ENCODE peak calls at places on chromosomes 16 and 17, in ten cellular contexts. T, L, A, Y, V, K, Z, F, D and U are unnamed samples. For H3K4me1 and H3K36me3, the result is how much of the 10 kb centered on the place peaks cover.

GRCh38 chr17:77908501-77908900 is 50.0 kb upstream of the TNRC6C start:
- DNase-seq in T (no peak), L (no peak), A (no peak), Y (no peak), V (no peak), K (no peak), Z (no peak), F (no peak), D (no peak), U (no peak)

GRCh38 chr16:85940214-85940613 is 41.3 kb downstream of the IRF8 start:
- DNase-seq in T (no peak), L (no peak), A (no peak), Y (peak), V (no peak), K (no peak), Z (no peak), F (no peak), D (no peak), U (no peak)

GRCh38 chr17:5563451-5563850 is 20.9 kb downstream of the NLRP1 start:
- DNase-seq in T (no peak), L (peak), A (no peak), Y (no peak), V (no peak), K (no peak), Z (no peak), F (no peak), D (no peak), U (no peak)

GRCh38 chr17:68461122-68461539 is 3.8 kb upstream of the WIPI1 start:
- DNase-seq in T (no peak), L (no peak), A (peak), Y (no peak), V (no peak), K (no peak), Z (no peak), F (no peak), D (no peak), U (no peak)

GRCh38 chr17:46727572-46728348 is 90.7 kb downstream of the WNT3 start:
- DNase-seq in T (no peak), L (peak), A (no peak), Y (no peak), V (no peak), K (no peak), Z (no peak), F (no peak), D (no peak), U (peak)

GRCh38 chr16:88988980-88989791 is 12.2 kb upstream of the CBFA2T3 start:
- DNase-seq in T (no peak), L (no peak), A (no peak), Y (no peak), V (no peak), K (no peak), Z (no peak), F (no peak), D (no peak), U (no peak)

GRCh38 chr16:25707982-25708583 is 16.3 kb downstream of the HS3ST4 start:
- DNase-seq in T (no peak), L (peak), A (peak), Y (peak), V (no peak), K (no peak), Z (no peak), F (no peak), D (no peak), U (no peak)

GRCh38 chr17:69763503-69763902 is 311.5 kb upstream of the KCNJ16 start:
- DNase-seq in T (no peak), L (peak), A (no peak), Y (peak), V (no peak), K (no peak), Z (no peak), F (no peak), D (no peak), U (peak)

GRCh38 chr16:85027968-85028637 is 508 bp downstream of the KIAA0513 start:
- DNase-seq in T (no peak), L (no peak), A (peak), Y (no peak), V (peak), K (no peak), Z (no peak), F (no peak), D (no peak), U (no peak)

GRCh38 chr16:88561485-88562369 is 8.5 kb upstream of the ZC3H18 start:
- DNase-seq in T (peak), L (peak), A (peak), Y (peak), V (peak), K (peak), Z (peak), F (peak), D (peak), U (peak)

DNA sequence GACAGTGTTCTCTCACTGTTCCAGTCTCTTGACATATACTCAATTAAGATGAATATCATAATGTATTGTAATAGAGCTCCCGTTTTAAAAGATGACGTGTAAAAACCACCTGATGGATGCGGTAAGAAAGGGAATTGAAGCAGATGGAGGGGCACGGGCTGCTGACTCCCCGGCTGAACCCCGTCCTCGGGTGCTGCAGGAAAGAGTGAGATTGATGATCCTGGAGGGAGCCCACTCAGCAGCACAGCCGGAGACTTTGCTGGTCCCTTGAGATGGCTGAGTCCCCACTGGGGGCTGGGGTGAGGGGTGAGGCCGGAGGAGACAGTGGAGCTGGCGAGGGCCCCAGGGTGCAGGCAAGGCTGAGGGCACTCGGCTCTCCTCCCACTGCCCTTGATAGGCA is 217.4 kb downstream of the RPTOR start:
- DNase-seq in T (no peak), L (no peak), A (no peak), Y (no peak), V (no peak), K (no peak), Z (no peak), F (no peak), D (no peak), U (peak)
- H3K4me1 ChIP-seq in T (under half), L (under half), A (half or more), Y (under half), V (half or more), K (half or more), Z (under half), F (under half), D (half or more), U (under half)

DNA sequence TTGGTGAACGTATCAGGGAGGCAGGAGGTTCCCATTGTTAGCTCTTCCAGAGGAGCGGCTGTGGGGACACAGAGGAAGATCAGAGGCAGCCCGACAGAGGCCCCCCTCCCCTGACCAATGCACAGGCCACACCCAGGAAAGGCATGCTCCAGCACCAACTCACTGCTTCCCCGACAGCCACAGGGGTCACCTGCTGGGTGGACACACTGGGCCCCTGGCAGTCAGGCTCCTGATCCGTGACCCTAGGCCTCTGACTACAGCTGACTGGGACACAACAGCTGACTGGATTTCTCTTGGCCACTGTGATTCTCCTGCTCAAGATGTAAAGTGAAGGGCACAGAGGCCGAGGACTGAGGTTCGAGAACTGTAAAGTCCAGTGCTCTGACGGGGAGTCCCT is 63.5 kb downstream of the IL21R start:
- DNase-seq in T (no peak), L (no peak), A (no peak), Y (peak), V (no peak), K (no peak), Z (no peak), F (no peak), D (no peak), U (no peak)
- H3K36me3 ChIP-seq in T (under half), L (under half), A (half or more), Y (under half), V (under half), K (under half), Z (half or more), F (half or more), D (under half), U (half or more)

GRCh38 chr17:1485311-1485747 is 7.2 kb downstream of the MYO1C start:
- DNase-seq in T (no peak), L (no peak), A (peak), Y (peak), V (no peak), K (peak), Z (peak), F (peak), D (no peak), U (no peak)
- H3K4me1 ChIP-seq in T (under half), L (under half), A (under half), Y (under half), V (under half), K (under half), Z (under half), F (under half), D (under half), U (under half)

GRCh38 chr17:2146132-2146871 is 91.4 kb downstream of the HIC1 start:
- DNase-seq in T (no peak), L (no peak), A (no peak), Y (no peak), V (no peak), K (peak), Z (no peak), F (no peak), D (no peak), U (no peak)

GRCh38 chr17:2155482-2156051 is 100.7 kb downstream of the HIC1 start:
- DNase-seq in T (no peak), L (no peak), A (no peak), Y (no peak), V (no peak), K (no peak), Z (no peak), F (no peak), D (no peak), U (no peak)

GRCh38 chr17:2149934-2150333 is 95.0 kb downstream of the HIC1 start:
- DNase-seq in T (no peak), L (no peak), A (no peak), Y (no peak), V (no peak), K (no peak), Z (no peak), F (no peak), D (no peak), U (no peak)

GRCh38 chr17:2151634-2152033 is 96.7 kb downstream of the HIC1 start:
- DNase-seq in T (no peak), L (no peak), A (no peak), Y (no peak), V (no peak), K (no peak), Z (no peak), F (no peak), D (no peak), U (no peak)

GRCh38 chr17:2150871-2151270 is 96.0 kb downstream of the HIC1 start:
- DNase-seq in T (no peak), L (no peak), A (no peak), Y (no peak), V (no peak), K (no peak), Z (no peak), F (no peak), D (no peak), U (no peak)
- H3K36me3 ChIP-seq in T (under half), L (under half), A (under half), Y (under half), V (under half), K (under half), Z (under half), F (under half), D (under half), U (under half)

GRCh38 chr17:31568140-31568938 is 176.9 kb downstream of the RAB11FIP4 start:
- DNase-seq in T (no peak), L (no peak), A (no peak), Y (no peak), V (no peak), K (no peak), Z (peak), F (no peak), D (no peak), U (no peak)
- H3K4me1 ChIP-seq in T (under half), L (under half), A (under half), Y (under half), V (under half), K (under half), Z (under half), F (under half), D (under half), U (under half)

GRCh38 chr16:67199011-67199807 is at the start of gene ELMO3:
- DNase-seq in T (peak), L (peak), A (no peak), Y (peak), V (no peak), K (peak), Z (no peak), F (peak), D (no peak), U (no peak)
- H3K36me3 ChIP-seq in T (under half), L (under half), A (half or more), Y (under half), V (under half), K (half or more), Z (half or more), F (under half), D (under half), U (half or more)

DNA sequence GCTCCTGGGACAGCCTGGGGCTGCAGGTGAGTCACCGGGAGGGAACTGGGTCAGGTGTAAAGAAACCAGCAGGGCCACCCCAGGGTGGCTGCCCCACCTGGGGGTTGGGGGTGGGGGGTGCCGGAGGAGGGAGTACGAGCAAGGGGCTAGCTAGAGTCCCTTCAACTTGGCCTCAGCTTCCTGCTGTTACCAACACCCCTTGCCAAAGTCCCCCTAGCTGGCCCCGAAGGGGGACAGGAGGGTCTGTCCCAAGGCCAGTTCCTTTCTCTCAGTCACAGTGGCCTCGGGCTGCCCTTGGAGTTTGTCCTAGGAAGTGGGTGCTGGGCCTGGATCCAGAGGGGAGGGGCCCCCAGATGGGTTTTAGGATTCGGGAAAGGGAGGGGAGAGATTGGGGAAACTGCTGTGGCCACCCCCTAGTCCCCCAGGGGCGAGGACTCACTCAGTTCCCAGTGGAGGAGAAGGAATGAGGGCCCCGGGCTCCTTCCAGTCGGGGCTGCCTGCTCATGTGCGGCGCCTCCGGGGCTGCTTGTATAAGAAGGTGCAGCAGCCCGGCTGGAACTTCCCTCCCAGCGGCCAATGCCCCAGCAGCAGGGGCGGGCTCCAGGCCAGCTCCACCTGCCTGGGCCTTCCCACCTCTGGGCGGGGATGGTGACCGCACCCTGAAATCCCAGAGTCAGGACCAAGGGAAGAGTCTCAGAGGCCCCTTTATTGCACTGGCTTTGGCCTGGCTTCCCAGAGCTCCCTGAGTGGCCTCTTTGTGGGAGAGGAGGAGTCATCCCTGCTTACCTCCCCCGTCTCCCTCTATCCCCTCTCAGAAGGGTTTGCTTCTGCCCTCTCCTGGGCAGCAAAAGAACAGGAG is 7.3 kb downstream of the ARHGAP27 start:
- DNase-seq in T (peak), L (peak), A (no peak), Y (peak), V (no peak), K (no peak), Z (peak), F (peak), D (no peak), U (no peak)
- H3K4me1 ChIP-seq in T (under half), L (under half), A (under half), Y (under half), V (under half), K (under half), Z (under half), F (under half), D (under half), U (under half)

GRCh38 chr17:40632206-40632605 is 15.4 kb downstream of the SMARCE1 start:
- DNase-seq in T (no peak), L (no peak), A (no peak), Y (no peak), V (no peak), K (no peak), Z (no peak), F (no peak), D (no peak), U (no peak)
- H3K36me3 ChIP-seq in T (under half), L (half or more), A (half or more), Y (under half), V (half or more), K (half or more), Z (half or more), F (half or more), D (half or more), U (half or more)